ENCODE peak calls at places on chromosomes 11 and 22, in five cellular contexts. T, N, X, E and F are unnamed samples.

GRCh38 chr22:23080542-23081290 is 10.4 kb downstream of the GNAZ start:
- DNase-seq in T (no peak), N (no peak), X (no peak), E (no peak), F (no peak)

GRCh38 chr11:9178716-9179115 is 86.4 kb downstream of the DENND5A start:
- DNase-seq in X (no peak), T (no peak), E (no peak), N (no peak), F (no peak)

GRCh38 chr11:79456501-79456900 is 15.7 kb upstream of the TENM4 start:
- DNase-seq in E (no peak), N (no peak), X (no peak), T (no peak), F (no peak)

GRCh38 chr11:116563028-116563712 is 209.6 kb downstream of the BUD13 start:
- DNase-seq in E (peak), N (peak), X (no peak), T (no peak), F (peak)

GRCh38 chr11:82229346-82229745 is 504.3 kb downstream of the FAM181B start:
- DNase-seq in T (no peak), E (no peak), X (no peak), N (peak), F (no peak)

GRCh38 chr11:27795955-27796861 is 96.0 kb upstream of the BDNF start:
- DNase-seq in N (peak), E (peak), T (no peak), X (no peak), F (no peak)

GRCh38 chr22:45968751-45969413 is 8.1 kb downstream of the WNT7B start:
- DNase-seq in T (no peak), E (peak), X (peak), N (peak), F (no peak)

GRCh38 chr11:93908689-93909088 is 58.3 kb upstream of the VSTM5 start:
- DNase-seq in N (peak), E (peak), X (no peak), T (no peak), F (no peak)

GRCh38 chr11:107496011-107496410 is 38.4 kb upstream of the CWF19L2 start:
- DNase-seq in E (peak), N (peak), T (no peak), X (no peak), F (no peak)

GRCh38 chr11:15177491-15177890 is 62.8 kb downstream of the INSC start:
- DNase-seq in E (no peak), N (no peak), X (no peak), T (no peak), F (no peak)

GRCh38 chr11:123448798-123449197 is 18.7 kb downstream of the GRAMD1B start:
- DNase-seq in X (no peak), E (no peak), T (no peak), N (no peak), F (no peak)

GRCh38 chr11:27213232-27213660 is 149.8 kb downstream of the CCDC34 start:
- DNase-seq in N (peak), X (no peak), E (peak), T (no peak), F (no peak)

GRCh38 chr22:43996981-43997265 is 27.2 kb upstream of the PARVB start:
- DNase-seq in E (no peak), X (no peak), T (no peak), N (no peak), F (no peak)